ENCODE peak calls at places on chromosome 9, in nine cellular contexts. T is BE2C, E is tibial artery, M is Peyer's patch, F is left lung, Z is IMR-90, N is heart right ventricle, H is cardiac muscle cell, K is right atrium auricular region. G is an unnamed sample.

GRCh38 chr9:90070469-90070868 is 465.7 kb downstream of the GADD45G start:
- DNase-seq in T (no peak), E (no peak), M (no peak), F (no peak), Z (no peak), N (no peak), H (no peak), K (no peak), G (no peak)

GRCh38 chr9:32502459-32502858 is 23.5 kb downstream of the RIGI start:
- DNase-seq in T (no peak), E (no peak), M (no peak), F (no peak), Z (peak; percentile 79), N (no peak), H (no peak), K (no peak), G (no peak)

GRCh38 chr9:880725-881124 is 39.2 kb downstream of the DMRT1 start:
- DNase-seq in T (no peak), E (no peak), M (no peak), F (no peak), Z (no peak), N (no peak), H (no peak), K (no peak), G (no peak)

GRCh38 chr9:36479086-36479485 is 79.0 kb upstream of the RNF38 start:
- DNase-seq in T (no peak), E (no peak), M (no peak), F (no peak), Z (no peak), N (no peak), H (no peak), K (no peak), G (no peak)

GRCh38 chr9:105073147-105073546 is 145.2 kb upstream of the ABCA1 start:
- DNase-seq in T (no peak), E (no peak), M (no peak), F (no peak), Z (peak; percentile 83), N (no peak), H (no peak), K (no peak), G (no peak)

GRCh38 chr9:80968611-80969010 is 720.7 kb downstream of the TLE1 start:
- DNase-seq in T (no peak), E (no peak), M (no peak), F (no peak), Z (peak; percentile 87), N (no peak), H (no peak), K (no peak), G (no peak)

GRCh38 chr9:34428325-34428958 is 29.9 kb downstream of the FAM219A start:
- DNase-seq in T (peak; percentile 70), E (no peak), M (no peak), F (no peak), Z (peak; percentile 60), N (no peak), H (no peak), K (no peak), G (peak; percentile 28)

GRCh38 chr9:130243015-130243881 is 22.3 kb upstream of the HMCN2 start:
- DNase-seq in T (peak; percentile 82), E (peak; percentile 81), M (peak; percentile 83), F (peak; percentile 31), Z (peak; percentile 25), N (peak; percentile 58), H (peak; percentile 78), K (peak; percentile 83), G (peak; percentile 82)

GRCh38 chr9:115944166-115944948 is 209.2 kb upstream of the PAPPA start:
- DNase-seq in T (no peak), E (peak; percentile 90), M (no peak), F (peak; percentile 68), Z (peak; percentile 100), N (peak; percentile 59), H (peak; percentile 2), K (peak; percentile 92), G (peak; percentile 45)

GRCh38 chr9:78856144-78856543 is 559.2 kb downstream of the PSAT1 start:
- DNase-seq in T (no peak), E (no peak), M (no peak), F (no peak), Z (peak; percentile 54), N (no peak), H (no peak), K (no peak), G (no peak)

GRCh38 chr9:19156026-19156474 is 28.8 kb upstream of the PLIN2 start:
- DNase-seq in T (no peak), E (no peak), M (no peak), F (no peak), Z (no peak), N (no peak), H (no peak), K (no peak), G (no peak)

GRCh38 chr9:18543406-18543965 is 69.5 kb downstream of the ADAMTSL1 start:
- DNase-seq in T (peak; percentile 24), E (no peak), M (no peak), F (peak; percentile 35), Z (peak; percentile 76), N (no peak), H (no peak), K (no peak), G (no peak)

GRCh38 chr9:131119600-131119999 is 5.8 kb upstream of the NUP214 start:
- DNase-seq in T (no peak), E (no peak), M (no peak), F (no peak), Z (no peak), N (no peak), H (no peak), K (peak; percentile 26), G (no peak)

DNA sequence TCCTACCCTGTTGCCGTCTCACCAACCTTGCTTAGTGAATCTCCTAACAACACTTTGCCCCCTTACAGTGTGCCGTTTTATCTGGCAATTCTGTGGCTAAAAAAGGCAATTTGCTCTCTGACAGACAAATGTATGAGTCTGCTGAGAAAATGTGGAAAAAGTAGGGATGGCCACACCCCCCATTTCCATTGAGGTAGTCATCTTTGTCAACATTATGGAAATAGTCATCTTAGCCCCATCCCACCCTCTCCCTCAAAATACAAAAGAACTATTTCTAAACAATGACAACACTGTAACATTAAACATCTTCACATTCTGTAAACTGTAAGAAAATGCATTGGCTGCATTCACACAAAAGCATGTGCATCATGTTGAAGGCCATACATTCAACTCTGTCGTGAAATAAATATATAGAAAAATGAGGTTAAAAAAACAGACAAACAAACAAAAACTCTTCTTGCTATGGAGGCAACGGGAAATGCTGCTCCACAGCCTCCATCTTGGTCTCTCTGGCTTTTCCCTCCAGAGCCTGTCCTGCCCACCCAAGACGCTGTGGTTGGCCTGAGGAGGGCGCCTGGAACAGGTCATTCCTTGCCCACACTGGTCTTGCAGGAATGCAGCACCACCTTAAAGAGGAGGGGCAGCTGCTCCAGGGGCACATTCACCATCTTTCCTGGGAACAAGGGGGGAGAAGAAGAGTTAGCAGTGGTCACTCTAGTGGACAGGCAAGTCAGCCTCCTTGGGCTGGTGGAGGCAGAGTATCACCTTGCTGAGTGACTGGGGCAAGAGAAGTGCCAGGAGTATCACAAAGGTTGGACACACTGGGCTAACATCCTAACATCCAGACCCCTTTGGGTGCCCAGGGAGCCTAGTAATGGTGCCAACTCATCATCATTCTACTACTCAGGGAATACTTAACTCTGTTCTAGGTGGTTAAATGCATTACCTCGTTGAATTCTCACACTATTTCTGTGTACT is 15.2 kb upstream of the NR5A1 start:
- DNase-seq in T (no peak), E (no peak), M (no peak), F (no peak), Z (peak; percentile 31), N (no peak), H (no peak), K (no peak), G (no peak)
- TF ChIP-seq CTCF in T (no peak), E (no peak), M (no peak), F (no peak), Z (no peak), N (no peak), H (no peak), K (no peak), G (no peak)

GRCh38 chr9:134375430-134376385 is 49.5 kb downstream of the RXRA start:
- DNase-seq in T (peak; percentile 34), E (peak; percentile 82), M (no peak), F (no peak), Z (no peak), N (peak; percentile 59), H (peak; percentile 36), K (peak; percentile 79), G (no peak)
- H3K4me1 ChIP-seq in T (peaks cover 32% of the 10 kb centered on the region), E (peaks cover 100% of the 10 kb centered on the region), M (peaks cover 29% of the 10 kb centered on the region), F (peaks cover 68% of the 10 kb centered on the region), Z (peaks cover 33% of the 10 kb centered on the region), N (peaks cover 100% of the 10 kb centered on the region), H (peaks cover 16% of the 10 kb centered on the region), K (peaks cover 100% of the 10 kb centered on the region), G (peaks cover 88% of the 10 kb centered on the region)

GRCh38 chr9:15104826-15105420 is 194.7 kb upstream of the FREM1 start:
- DNase-seq in T (peak; percentile 29), E (no peak), M (no peak), F (no peak), Z (peak; percentile 46), N (peak; percentile 20), H (peak; percentile 66), K (no peak), G (no peak)
- TF ChIP-seq CTCF in T (peak; percentile 79), E (peak; percentile 70), M (peak; percentile 8), F (peak; percentile 62), Z (peak; percentile 70), N (peak; percentile 64), H (peak; percentile 84), K (peak; percentile 63), G (no peak)

GRCh38 chr9:12790026-12790425 is 15.2 kb downstream of the LURAP1L start:
- DNase-seq in T (no peak), E (no peak), M (no peak), F (no peak), Z (no peak), N (no peak), H (no peak), K (no peak), G (no peak)
- H3K4me1 ChIP-seq in T (peaks cover 9% of the 10 kb centered on the region), E (peaks cover 38% of the 10 kb centered on the region), M (no peaks in the 10 kb centered on the region), F (no peaks in the 10 kb centered on the region), Z (peaks cover 12% of the 10 kb centered on the region), N (peaks cover 53% of the 10 kb centered on the region), H (no peaks in the 10 kb centered on the region), K (peaks cover 9% of the 10 kb centered on the region), G (peaks cover 9% of the 10 kb centered on the region)

DNA sequence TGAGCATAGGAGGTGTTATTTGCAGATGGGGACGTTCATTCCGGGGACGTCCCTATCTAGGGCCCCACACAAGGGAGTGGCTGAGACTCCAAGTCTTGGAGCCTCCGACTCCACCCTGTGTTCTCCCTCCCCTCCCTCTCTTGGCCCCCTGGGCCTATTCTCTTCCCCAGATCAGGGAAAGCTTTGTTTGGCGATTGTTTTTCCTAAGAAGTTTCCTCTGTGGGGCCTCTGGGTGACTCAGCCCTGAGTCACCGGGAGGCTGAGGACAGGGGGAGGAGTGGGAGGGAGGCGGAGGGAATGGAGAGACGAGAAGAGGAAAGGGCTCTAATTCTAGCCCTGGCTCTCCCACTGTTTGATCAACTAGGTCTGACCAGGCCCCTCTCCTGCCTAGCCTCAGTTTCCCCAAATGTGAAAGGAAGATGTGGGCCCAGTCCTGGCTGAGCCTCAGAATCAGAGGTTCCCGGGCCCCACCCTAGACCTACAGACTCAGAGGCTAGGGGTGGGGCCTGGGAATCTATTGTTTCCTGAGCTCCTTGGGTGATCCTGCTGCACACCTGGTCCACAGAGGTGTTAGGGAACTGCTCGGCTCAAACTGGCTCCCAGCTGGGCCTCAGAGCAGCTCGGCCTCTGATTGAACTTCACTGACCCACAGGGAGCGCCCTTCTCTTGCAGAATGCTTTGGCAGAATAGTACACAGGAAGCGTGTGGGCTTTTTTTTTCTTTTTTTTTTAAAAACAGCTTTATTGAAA is 19.2 kb downstream of the GSN start:
- DNase-seq in T (peak; percentile 55), E (peak; percentile 95), M (peak; percentile 85), F (peak; percentile 82), Z (peak; percentile 95), N (peak; percentile 90), H (peak; percentile 60), K (peak; percentile 92), G (peak; percentile 85)
- TF ChIP-seq CTCF in T (no peak), E (no peak), M (no peak), F (no peak), Z (peak; percentile 11), N (peak; percentile 47), H (peak; percentile 34), K (peak; percentile 17), G (peak; percentile 13)

G was measured in stomach.